ENCODE peak calls at places on chromosomes 11 and 22, in five cellular contexts. B is stimulated activated CD4-positive, alpha-beta T cell treated with anti-CD3 and anti-CD28 coated beads, Interleukin-1b, Interleukin-23, amount 100 ng/mL, for 1 hour; V is astrocyte of the spinal cord; K is Caki2; F is heart right ventricle. H is an unnamed sample.

GRCh38 chr11:71994786-71995185 is 3.9 kb upstream of the IL18BP start:
- DNase-seq in B (no peak), V (no peak), K (no peak), F (no peak), H (no peak)

GRCh38 chr11:705646-706438 is at the start of gene EPS8L2:
- DNase-seq in B (no peak), V (no peak), K (peak; percentile 48), F (no peak), H (peak; percentile 30)

GRCh38 chr11:14357843-14358728 is 897 bp downstream of the RRAS2 start:
- DNase-seq in B (no peak), V (peak; percentile 67), K (peak; percentile 62), F (peak; percentile 54), H (peak; percentile 71)

GRCh38 chr11:32500001-32500400 is 64.7 kb upstream of the WT1 start:
- DNase-seq in B (no peak), V (no peak), K (no peak), F (no peak), H (no peak)

GRCh38 chr11:30046211-30046945 is 29.5 kb upstream of the KCNA4 start:
- DNase-seq in B (no peak), V (no peak), K (no peak), F (no peak), H (no peak)

GRCh38 chr22:17083811-17084540 is 824 bp upstream of the IL17RA start:
- DNase-seq in B (no peak), V (no peak), K (no peak), F (no peak), H (no peak)

GRCh38 chr11:64745523-64746328 is 1.8 kb upstream of the RASGRP2 start:
- DNase-seq in B (no peak), V (peak; percentile 56), K (peak; percentile 61), F (peak; percentile 94), H (no peak)

GRCh38 chr11:107707807-107708206 is 4.0 kb downstream of the SLN start:
- DNase-seq in B (no peak), V (no peak), K (no peak), F (no peak), H (no peak)

GRCh38 chr11:134101292-134101691 is 32.4 kb downstream of the JAM3 start:
- DNase-seq in B (no peak), V (peak; percentile 43), K (no peak), F (no peak), H (no peak)

GRCh38 chr22:29156507-29156906 is 49.2 kb upstream of the EMID1 start:
- DNase-seq in B (no peak), V (no peak), K (no peak), F (no peak), H (no peak)

GRCh38 chr11:60477035-60477445 is 15.5 kb upstream of the MS4A12 start:
- DNase-seq in B (no peak), V (no peak), K (no peak), F (no peak), H (no peak)

GRCh38 chr22:28594784-28595324 is 84.8 kb downstream of the TTC28 start:
- DNase-seq in B (no peak), V (peak; percentile 76), K (peak; percentile 61), F (no peak), H (peak; percentile 78)

GRCh38 chr22:30806391-30806861 is 111.8 kb downstream of the OSBP2 start:
- DNase-seq in B (no peak), V (peak; percentile 71), K (peak; percentile 61), F (no peak), H (peak; percentile 3)

GRCh38 chr22:32082331-32082730 is 39.3 kb downstream of the SLC5A1 start:
- DNase-seq in B (no peak), V (no peak), K (no peak), F (no peak), H (no peak)

GRCh38 chr11:123103326-123103980 is 41.5 kb upstream of the HSPA8 start:
- DNase-seq in B (no peak), V (peak; percentile 81), K (peak; percentile 35), F (no peak), H (peak; percentile 55)

GRCh38 chr11:2219318-2220017 is 47.9 kb upstream of the TH start:
- DNase-seq in B (no peak), V (no peak), K (no peak), F (no peak), H (no peak)

GRCh38 chr11:14242198-14242597 is 116.8 kb downstream of the RRAS2 start:
- DNase-seq in B (no peak), V (no peak), K (no peak), F (peak; percentile 38), H (no peak)

GRCh38 chr22:29765905-29766631 is 739 bp downstream of the ZMAT5 start:
- DNase-seq in B (no peak), V (no peak), K (no peak), F (no peak), H (no peak)

GRCh38 chr22:35140879-35141745 is 75.2 kb downstream of the ISX start:
- DNase-seq in B (no peak), V (no peak), K (no peak), F (no peak), H (no peak)

GRCh38 chr11:33444835-33445594 is 187.8 kb downstream of the HIPK3 start:
- DNase-seq in B (no peak), V (peak; percentile 29), K (no peak), F (no peak), H (no peak)

GRCh38 chr11:125207866-125208425 is 43.4 kb downstream of the PKNOX2 start:
- DNase-seq in B (no peak), V (peak; percentile 13), K (no peak), F (no peak), H (no peak)

GRCh38 chr11:99117603-99118002 is 96.9 kb downstream of the CNTN5 start:
- DNase-seq in B (no peak), V (no peak), K (no peak), F (no peak), H (no peak)

GRCh38 chr11:5596611-5597201 is at the start of gene TRIM6:
- DNase-seq in B (no peak), V (peak; percentile 53), K (peak; percentile 56), F (peak; percentile 55), H (peak; percentile 38)

GRCh38 chr22:31852691-31853370 is 91.5 kb upstream of the YWHAH start:
- DNase-seq in B (no peak), V (no peak), K (no peak), F (no peak), H (no peak)

GRCh38 chr11:128555606-128556005 is 31.8 kb downstream of the ETS1 start:
- DNase-seq in B (no peak), V (no peak), K (no peak), F (no peak), H (no peak)

GRCh38 chr11:62806611-62807121 is 1.4 kb upstream of the NXF1 start:
- DNase-seq in B (no peak), V (peak; percentile 14), K (no peak), F (no peak), H (no peak)

GRCh38 chr22:43888740-43889139 is 3.1 kb downstream of the PNPLA5 start:
- DNase-seq in B (no peak), V (no peak), K (no peak), F (no peak), H (no peak)

H was measured in kidney glomerular epithelial cell.